ENCODE peak calls at places on chromosomes 4 and X, in five cellular contexts. U is DND-41; Y is sciatic nerve; R is CD8-positive, alpha-beta T cell; F is gastroesophageal sphincter. T is an unnamed sample.
A peak's percentile ranks its signal among the peaks of the same experiment; 100 is the strongest.

GRCh38 chr4:184684491-184685189 is 35.1 kb downstream of the PRIMPOL start:
- ATAC-seq in Y (peak; percentile 63), R (no peak), F (no peak), U (peak; percentile 47), T (no peak)

GRCh38 chr4:184423003-184423686 is 51.2 kb downstream of the IRF2 start:
- ATAC-seq in Y (no peak), R (no peak), U (no peak), F (no peak), T (no peak)

GRCh38 chrX:35842657-35843056 is 44.5 kb downstream of the MAGEB16 start:
- ATAC-seq in U (peak; percentile 87), F (no peak), Y (no peak), R (no peak), T (no peak)

GRCh38 chrX:30283456-30284200 is 25.6 kb downstream of the NR0B1 start:
- ATAC-seq in R (no peak), Y (peak; percentile 75), F (peak; percentile 74), U (no peak), T (peak; percentile 26)

GRCh38 chr4:140617494-140618060 is 48.8 kb upstream of the UCP1 start:
- ATAC-seq in U (no peak), R (no peak), Y (no peak), F (no peak), T (no peak)

GRCh38 chr4:7058792-7059191 is 9.1 kb downstream of the GRPEL1 start:
- ATAC-seq in U (peak; percentile 33), R (no peak), F (no peak), Y (no peak), T (no peak)

GRCh38 chr4:148874331-148874730 is 432.1 kb upstream of the NR3C2 start:
- ATAC-seq in Y (no peak), F (no peak), U (no peak), R (no peak), T (no peak)

GRCh38 chrX:136204571-136204970 is 46.6 kb downstream of the MAP7D3 start:
- ATAC-seq in U (no peak), Y (peak; percentile 70), R (no peak), F (peak; percentile 48), T (no peak)

GRCh38 chrX:71909956-71910355 is 689 bp upstream of the NHSL2 start:
- ATAC-seq in R (no peak), F (no peak), U (no peak), Y (peak; percentile 79), T (no peak)

GRCh38 chrX:18099745-18100144 is 120.9 kb downstream of the BEND2 start:
- ATAC-seq in U (no peak), F (no peak), Y (no peak), R (no peak), T (no peak)

GRCh38 chr4:1522606-1523005 is 116.4 kb upstream of the NKX1-1 start:
- ATAC-seq in U (no peak), R (no peak), Y (no peak), F (no peak), T (peak; percentile 28)

GRCh38 chrX:6292599-6292998 is 63.9 kb upstream of the NLGN4X start:
- ATAC-seq in U (peak; percentile 29), F (no peak), Y (no peak), R (no peak), T (no peak)

GRCh38 chr4:142238589-142238988 is 602.2 kb downstream of the IL15 start:
- ATAC-seq in R (no peak), U (no peak), F (no peak), Y (no peak), T (no peak)

GRCh38 chr4:40192286-40193017 is 4.4 kb upstream of the RHOH start:
- ATAC-seq in R (no peak), F (no peak), U (no peak), Y (no peak), T (no peak)

GRCh38 chr4:158236304-158237030 is 26.2 kb downstream of the TMEM144 start:
- ATAC-seq in Y (peak; percentile 22), F (no peak), R (no peak), U (no peak), T (no peak)

GRCh38 chr4:138828926-138829325 is 186.7 kb upstream of the NOCT start:
- ATAC-seq in U (no peak), R (no peak), F (no peak), Y (no peak), T (no peak)

GRCh38 chr4:5018603-5019002 is 655 bp downstream of the CYTL1 start:
- ATAC-seq in Y (no peak), F (no peak), U (peak; percentile 36), R (no peak), T (no peak)

GRCh38 chrX:134806707-134807038 is 148.4 kb upstream of the PLAC1 start:
- ATAC-seq in Y (no peak), R (no peak), F (no peak), U (no peak), T (no peak)

GRCh38 chrX:136778020-136778419 is 2.7 kb downstream of the ARHGEF6 start:
- ATAC-seq in Y (no peak), R (no peak), F (no peak), U (no peak), T (no peak)